ENCODE peak calls at places on chromosomes 11 and 22, in four cellular contexts. M, I, K and D are unnamed samples.

GRCh38 chr11:34183840-34184358 is 78.5 kb downstream of the NAT10 start:
- DNase-seq in M (no peak), I (no peak), K (no peak), D (no peak)

GRCh38 chr11:96037267-96037990 is 113.5 kb upstream of the MTMR2 start:
- DNase-seq in M (no peak), I (no peak), K (no peak), D (peak)

GRCh38 chr22:36986242-36986821 is 32.9 kb downstream of the TST start:
- DNase-seq in M (no peak), I (no peak), K (no peak), D (no peak)

GRCh38 chr11:88318017-88318416 is 19.5 kb downstream of the CTSC start:
- DNase-seq in M (no peak), I (no peak), K (no peak), D (no peak)

GRCh38 chr11:67022961-67023956 is at the start of gene SYT12:
- DNase-seq in M (no peak), I (no peak), K (no peak), D (no peak)

GRCh38 chr11:99632969-99633368 is 612.2 kb downstream of the CNTN5 start:
- DNase-seq in M (no peak), I (no peak), K (no peak), D (no peak)

GRCh38 chr11:63761173-63761572 is 7.4 kb downstream of the ZFTA start:
- DNase-seq in M (no peak), I (no peak), K (no peak), D (no peak)

GRCh38 chr11:45472713-45473317 is 186.7 kb upstream of the SYT13 start:
- DNase-seq in M (peak), I (no peak), K (no peak), D (no peak)

GRCh38 chr11:3126901-3127691 is 38.0 kb downstream of the OSBPL5 start:
- DNase-seq in M (no peak), I (no peak), K (peak), D (no peak)

GRCh38 chr11:117826832-117827231 is 2.3 kb upstream of the FXYD2 start:
- DNase-seq in M (no peak), I (no peak), K (no peak), D (no peak)

GRCh38 chr11:125069796-125070195 is 6.7 kb downstream of the SLC37A2 start:
- DNase-seq in M (no peak), I (no peak), K (no peak), D (peak)

GRCh38 chr22:43090130-43090789 is 1.1 kb upstream of the TTLL1 start:
- DNase-seq in M (peak), I (peak), K (peak), D (peak)

GRCh38 chr22:18971321-18971751 is 35.2 kb upstream of the PRODH start:
- DNase-seq in M (no peak), I (no peak), K (no peak), D (no peak)

GRCh38 chr22:43516996-43517635 is 105.3 kb downstream of the MPPED1 start:
- DNase-seq in M (no peak), I (no peak), K (no peak), D (no peak)

GRCh38 chr22:37383342-37383741 is 43.9 kb downstream of the ELFN2 start:
- DNase-seq in M (no peak), I (no peak), K (no peak), D (no peak)

GRCh38 chr22:19376247-19376646 is 55.3 kb downstream of the HIRA start:
- DNase-seq in M (no peak), I (no peak), K (no peak), D (no peak)